ENCODE peak calls at places on chromosome 5, in five cellular contexts. One of them, this sample, is unnamed.

GRCh38 chr5:119368238-119368630 is 12.4 kb downstream of the TNFAIP8 start:
- DNase-seq in astrocyte of the cerebellum: no peak
- DNase-seq in fibroblast of pulmonary artery: no peak
- DNase-seq in activated CD8-positive, alpha-beta T cell treated with anti-CD3 and anti-CD28 coated beads for 36 hours: peak
- DNase-seq in cardiac muscle cell: no peak
- DNase-seq in this sample: no peak

GRCh38 chr5:96065577-96066385 is 104.1 kb upstream of the ELL2 start:
- DNase-seq in activated CD8-positive, alpha-beta T cell treated with anti-CD3 and anti-CD28 coated beads for 36 hours: peak
- DNase-seq in astrocyte of the cerebellum: no peak
- DNase-seq in cardiac muscle cell: no peak
- DNase-seq in fibroblast of pulmonary artery: no peak
- DNase-seq in this sample: no peak

GRCh38 chr5:180644825-180645608 is 4.4 kb downstream of the FLT4 start:
- DNase-seq in astrocyte of the cerebellum: no peak
- DNase-seq in cardiac muscle cell: no peak
- DNase-seq in fibroblast of pulmonary artery: no peak
- DNase-seq in activated CD8-positive, alpha-beta T cell treated with anti-CD3 and anti-CD28 coated beads for 36 hours: no peak
- DNase-seq in this sample: no peak

GRCh38 chr5:43514471-43514815 is 505 bp downstream of the C5orf34 start:
- DNase-seq in cardiac muscle cell: no peak
- DNase-seq in activated CD8-positive, alpha-beta T cell treated with anti-CD3 and anti-CD28 coated beads for 36 hours: no peak
- DNase-seq in astrocyte of the cerebellum: peak
- DNase-seq in fibroblast of pulmonary artery: peak
- DNase-seq in this sample: peak

GRCh38 chr5:68652507-68652906 is 437.0 kb downstream of the PIK3R1 start:
- DNase-seq in astrocyte of the cerebellum: no peak
- DNase-seq in activated CD8-positive, alpha-beta T cell treated with anti-CD3 and anti-CD28 coated beads for 36 hours: no peak
- DNase-seq in fibroblast of pulmonary artery: peak
- DNase-seq in cardiac muscle cell: no peak
- DNase-seq in this sample: peak

GRCh38 chr5:73284196-73284795 is 111.3 kb downstream of the TMEM174 start:
- DNase-seq in astrocyte of the cerebellum: no peak
- DNase-seq in cardiac muscle cell: no peak
- DNase-seq in fibroblast of pulmonary artery: no peak
- DNase-seq in activated CD8-positive, alpha-beta T cell treated with anti-CD3 and anti-CD28 coated beads for 36 hours: no peak
- DNase-seq in this sample: no peak

GRCh38 chr5:33936381-33937016 is at the start of gene RXFP3:
- DNase-seq in fibroblast of pulmonary artery: peak
- DNase-seq in cardiac muscle cell: peak
- DNase-seq in activated CD8-positive, alpha-beta T cell treated with anti-CD3 and anti-CD28 coated beads for 36 hours: no peak
- DNase-seq in astrocyte of the cerebellum: no peak
- DNase-seq in this sample: peak

GRCh38 chr5:131563434-131564228 is 71.4 kb downstream of the RAPGEF6 start:
- DNase-seq in activated CD8-positive, alpha-beta T cell treated with anti-CD3 and anti-CD28 coated beads for 36 hours: no peak
- DNase-seq in fibroblast of pulmonary artery: no peak
- DNase-seq in cardiac muscle cell: peak
- DNase-seq in astrocyte of the cerebellum: no peak
- DNase-seq in this sample: no peak

DNA sequence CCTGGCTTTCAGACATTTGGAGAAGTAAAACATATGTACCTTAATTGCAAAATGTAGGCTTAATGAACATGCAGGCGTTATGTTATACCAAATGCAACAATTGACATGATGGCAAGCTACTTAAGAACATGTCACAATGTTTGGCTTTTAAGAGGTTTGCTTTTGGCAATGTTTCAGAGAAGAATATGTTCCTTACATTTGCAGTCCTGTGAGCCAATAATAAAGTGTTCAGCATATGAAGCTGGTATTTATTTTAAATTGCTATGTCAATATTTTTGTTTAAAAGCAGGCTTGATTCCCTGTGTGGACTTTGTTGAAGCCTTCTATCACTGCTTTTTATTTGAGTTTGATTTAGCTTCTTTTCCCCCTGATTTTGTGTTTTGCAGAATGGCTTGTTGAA is 111.7 kb upstream of the NUDT12 start:
- DNase-seq in cardiac muscle cell: no peak
- DNase-seq in astrocyte of the cerebellum: no peak
- DNase-seq in activated CD8-positive, alpha-beta T cell treated with anti-CD3 and anti-CD28 coated beads for 36 hours: no peak
- DNase-seq in fibroblast of pulmonary artery: no peak
- DNase-seq in this sample: no peak
- TF ChIP-seq CTCF in cardiac muscle cell: no peak
- TF ChIP-seq CTCF in astrocyte of the cerebellum: no peak
- TF ChIP-seq CTCF in activated CD8-positive, alpha-beta T cell treated with anti-CD3 and anti-CD28 coated beads for 36 hours: no peak
- TF ChIP-seq CTCF in fibroblast of pulmonary artery: no peak
- TF ChIP-seq CTCF in this sample: no peak

GRCh38 chr5:174837919-174838902 is 113.8 kb downstream of the MSX2 start:
- DNase-seq in astrocyte of the cerebellum: no peak
- DNase-seq in activated CD8-positive, alpha-beta T cell treated with anti-CD3 and anti-CD28 coated beads for 36 hours: no peak
- DNase-seq in fibroblast of pulmonary artery: peak
- DNase-seq in cardiac muscle cell: peak
- DNase-seq in this sample: peak
- TF ChIP-seq CTCF in astrocyte of the cerebellum: peak
- TF ChIP-seq CTCF in activated CD8-positive, alpha-beta T cell treated with anti-CD3 and anti-CD28 coated beads for 36 hours: no peak
- TF ChIP-seq CTCF in fibroblast of pulmonary artery: no peak
- TF ChIP-seq CTCF in cardiac muscle cell: peak
- TF ChIP-seq CTCF in this sample: peak

GRCh38 chr5:138463335-138464017 is 1.8 kb upstream of the EGR1 start:
- DNase-seq in activated CD8-positive, alpha-beta T cell treated with anti-CD3 and anti-CD28 coated beads for 36 hours: no peak
- DNase-seq in fibroblast of pulmonary artery: peak
- DNase-seq in cardiac muscle cell: no peak
- DNase-seq in astrocyte of the cerebellum: peak
- DNase-seq in this sample: no peak
- TF ChIP-seq CTCF in activated CD8-positive, alpha-beta T cell treated with anti-CD3 and anti-CD28 coated beads for 36 hours: no peak
- TF ChIP-seq CTCF in fibroblast of pulmonary artery: peak
- TF ChIP-seq CTCF in cardiac muscle cell: peak
- TF ChIP-seq CTCF in astrocyte of the cerebellum: no peak
- TF ChIP-seq CTCF in this sample: no peak

GRCh38 chr5:54732108-54732507 is 214.5 kb downstream of the SNX18 start:
- DNase-seq in astrocyte of the cerebellum: no peak
- DNase-seq in activated CD8-positive, alpha-beta T cell treated with anti-CD3 and anti-CD28 coated beads for 36 hours: no peak
- DNase-seq in cardiac muscle cell: no peak
- DNase-seq in fibroblast of pulmonary artery: no peak
- DNase-seq in this sample: no peak
- TF ChIP-seq CTCF in astrocyte of the cerebellum: no peak
- TF ChIP-seq CTCF in activated CD8-positive, alpha-beta T cell treated with anti-CD3 and anti-CD28 coated beads for 36 hours: no peak
- TF ChIP-seq CTCF in cardiac muscle cell: no peak
- TF ChIP-seq CTCF in fibroblast of pulmonary artery: no peak
- TF ChIP-seq CTCF in this sample: no peak

DNA sequence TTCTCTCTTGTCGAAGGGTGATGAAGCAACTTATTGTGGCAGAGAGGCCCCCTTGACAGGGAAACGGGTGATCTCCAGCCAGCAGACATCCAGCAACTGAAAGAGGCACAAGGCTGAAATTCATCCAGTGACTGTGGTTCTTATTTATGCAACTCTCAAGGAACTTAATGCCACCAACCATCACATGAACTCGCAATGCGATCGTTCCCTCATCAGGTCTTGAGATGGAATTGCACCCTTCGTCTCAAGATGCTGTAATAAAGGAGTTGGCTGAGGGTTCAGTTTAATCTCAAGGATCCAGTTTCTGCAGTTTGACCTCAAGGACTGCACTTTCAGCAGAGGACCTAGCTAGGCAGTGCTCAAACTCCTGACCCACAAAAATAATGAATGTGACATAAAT is 957.6 kb upstream of the CTNND2 start:
- DNase-seq in fibroblast of pulmonary artery: no peak
- DNase-seq in cardiac muscle cell: peak
- DNase-seq in activated CD8-positive, alpha-beta T cell treated with anti-CD3 and anti-CD28 coated beads for 36 hours: no peak
- DNase-seq in astrocyte of the cerebellum: no peak
- DNase-seq in this sample: no peak
- TF ChIP-seq CTCF in fibroblast of pulmonary artery: no peak
- TF ChIP-seq CTCF in cardiac muscle cell: no peak
- TF ChIP-seq CTCF in activated CD8-positive, alpha-beta T cell treated with anti-CD3 and anti-CD28 coated beads for 36 hours: no peak
- TF ChIP-seq CTCF in astrocyte of the cerebellum: no peak
- TF ChIP-seq CTCF in this sample: no peak

DNA sequence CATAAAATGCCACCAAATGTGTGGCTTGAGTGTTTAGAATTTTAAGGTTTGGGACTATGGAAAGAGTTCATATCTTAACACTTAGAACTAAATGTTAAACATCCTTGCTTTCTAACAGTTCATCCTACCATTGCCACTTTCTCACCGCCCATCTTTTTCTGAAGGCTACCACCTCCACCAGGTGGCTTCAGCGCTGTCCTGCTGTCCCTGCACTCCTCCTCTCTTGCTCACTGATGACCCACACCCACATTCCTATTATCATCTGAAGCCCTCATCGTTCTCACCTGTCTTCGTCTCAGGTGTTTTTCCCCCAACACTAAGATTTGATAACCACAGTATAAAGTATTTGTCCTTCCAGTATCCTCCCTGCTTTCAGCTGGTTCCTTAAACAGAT is 7.4 kb downstream of the MEGF10 start:
- DNase-seq in cardiac muscle cell: no peak
- DNase-seq in activated CD8-positive, alpha-beta T cell treated with anti-CD3 and anti-CD28 coated beads for 36 hours: no peak
- DNase-seq in astrocyte of the cerebellum: no peak
- DNase-seq in fibroblast of pulmonary artery: no peak
- DNase-seq in this sample: no peak
- TF ChIP-seq CTCF in cardiac muscle cell: no peak
- TF ChIP-seq CTCF in activated CD8-positive, alpha-beta T cell treated with anti-CD3 and anti-CD28 coated beads for 36 hours: no peak
- TF ChIP-seq CTCF in astrocyte of the cerebellum: no peak
- TF ChIP-seq CTCF in fibroblast of pulmonary artery: no peak
- TF ChIP-seq CTCF in this sample: no peak